ENCODE peak calls at places on chromosomes 1 and 21, in five cellular contexts. X is HCT116, L is SK-N-SH, N is K562, Z is A549. M is an unnamed sample. For H3K4me1, the result is how much of the 10 kb centered on the place peaks cover.

GRCh38 chr1:56052090-56052489 is 527.3 kb downstream of the PLPP3 start:
- DNase-seq in X (no peak), L (no peak), N (no peak), Z (no peak), M (no peak)

GRCh38 chr1:201309420-201309819 is 26.1 kb downstream of the PKP1 start:
- DNase-seq in X (peak), L (peak), N (peak), Z (peak), M (no peak)

GRCh38 chr1:176795929-176796328 is 333.0 kb downstream of the PAPPA2 start:
- DNase-seq in X (no peak), L (no peak), N (no peak), Z (no peak), M (no peak)

GRCh38 chr1:86913399-86913895 is 479 bp downstream of the SELENOF start:
- DNase-seq in X (no peak), L (no peak), N (peak), Z (no peak), M (no peak)

GRCh38 chr1:165476776-165477175 is 31.9 kb upstream of the RXRG start:
- DNase-seq in X (no peak), L (no peak), N (no peak), Z (no peak), M (no peak)

GRCh38 chr21:37276377-37276776 is 9.2 kb upstream of the VPS26C start:
- DNase-seq in X (no peak), L (no peak), N (no peak), Z (no peak), M (no peak)

GRCh38 chr1:246836647-246837046 is 95.1 kb downstream of the AHCTF1 start:
- DNase-seq in X (no peak), L (no peak), N (no peak), Z (no peak), M (no peak)

GRCh38 chr1:209672705-209673630 is 2.2 kb upstream of the G0S2 start:
- DNase-seq in X (no peak), L (no peak), N (no peak), Z (no peak), M (no peak)

GRCh38 chr1:115501476-115501875 is 140.3 kb upstream of the VANGL1 start:
- DNase-seq in X (no peak), L (no peak), N (no peak), Z (no peak), M (no peak)

GRCh38 chr1:229005556-229005955 is 265.4 kb upstream of the RAB4A start:
- DNase-seq in X (no peak), L (no peak), N (no peak), Z (no peak), M (no peak)
- TF ChIP-seq REST in X (no peak), L (no peak), N (no peak), Z (no peak), M (no peak)

GRCh38 chr1:204448321-204448964 is 36.8 kb upstream of the PPP1R15B start:
- DNase-seq in X (peak), L (no peak), N (no peak), Z (peak), M (no peak)

GRCh38 chr1:204447220-204447619 is 35.6 kb upstream of the PPP1R15B start:
- DNase-seq in X (no peak), L (no peak), N (no peak), Z (no peak), M (no peak)

GRCh38 chr1:204447736-204448135 is 36.1 kb upstream of the PPP1R15B start:
- DNase-seq in X (no peak), L (no peak), N (no peak), Z (no peak), M (no peak)

GRCh38 chr1:204445860-204446412 is 34.3 kb upstream of the PPP1R15B start:
- DNase-seq in X (no peak), L (peak), N (peak), Z (peak), M (no peak)

GRCh38 chr1:204446413-204447111 is 34.9 kb upstream of the PPP1R15B start:
- DNase-seq in X (no peak), L (peak), N (peak), Z (peak), M (no peak)
- H3K4me1 ChIP-seq in X (under half), L (under half), N (under half), Z (under half), M (under half)

DNA sequence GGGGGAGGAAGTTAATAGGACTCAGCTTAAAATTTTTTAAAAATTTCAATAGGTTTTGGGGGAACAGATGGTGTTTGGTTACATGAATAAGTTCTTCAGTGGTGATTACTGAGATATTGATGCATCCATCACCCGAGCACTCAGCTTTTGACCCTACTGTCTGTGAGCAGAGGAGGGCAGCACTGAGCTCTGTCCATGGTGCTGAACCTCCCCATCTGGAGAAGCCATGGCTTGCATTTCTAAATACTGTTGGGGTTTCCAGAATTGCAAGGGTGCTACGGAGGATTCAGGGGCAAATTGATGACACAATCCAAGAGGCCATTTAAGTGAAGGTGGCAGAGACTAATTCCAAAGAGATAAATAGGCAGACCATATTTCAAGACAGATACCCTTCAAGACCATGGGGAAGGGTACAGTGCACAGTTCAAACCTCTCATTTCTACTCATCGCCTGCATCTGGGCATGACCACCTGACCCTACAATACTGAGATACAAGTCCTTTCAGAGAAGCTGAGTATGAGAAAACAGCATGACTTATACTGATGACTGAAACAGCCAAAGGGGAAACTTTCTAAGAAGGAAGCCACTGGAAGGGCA is 17.2 kb downstream of the SYT2 start:
- DNase-seq in X (peak), L (peak), N (peak), Z (peak), M (no peak)
- TF ChIP-seq CTCF in X (peak), L (peak), N (no peak), Z (no peak), M (no peak)

GRCh38 chr1:4653328-4653660 is 1.1 kb upstream of the AJAP1 start:
- DNase-seq in X (no peak), L (no peak), N (no peak), Z (no peak), M (no peak)
- TF ChIP-seq REST in X (no peak), L (no peak), N (no peak), Z (no peak), M (no peak)

M was measured in Panc1.